ENCODE peak calls at places on chromosomes 12 and 14, in ten cellular contexts. X is ovary; C is cardiac muscle cell; E is uterus; O is mucosa of descending colon; G is H1; N is heart left ventricle; L is mammary epithelial cell; F is iPS DF 6.9; S is CD8-positive, alpha-beta T cell. M is an unnamed sample. For H3K9me3, the result is how much of the 10 kb centered on the place peaks cover.

GRCh38 chr12:95574799-95575452 is 23.6 kb upstream of the USP44 start:
- DNase-seq in S (no peak), O (no peak), C (peak), X (no peak), G (no peak), F (no peak), L (peak), E (no peak), N (no peak), M (no peak)

GRCh38 chr12:49807991-49808580 is 20.1 kb downstream of the NCKAP5L start:
- DNase-seq in G (no peak), F (no peak), L (no peak), S (no peak), E (no peak), O (no peak), C (no peak), X (no peak), N (no peak), M (no peak)

GRCh38 chr12:981956-982355 is 9.1 kb upstream of the ERC1 start:
- DNase-seq in E (no peak), L (no peak), F (no peak), S (no peak), N (no peak), G (no peak), C (no peak), O (no peak), X (no peak), M (no peak)

GRCh38 chr14:92040431-92041040 is 677 bp upstream of the TRIP11 start:
- DNase-seq in C (peak), X (no peak), S (no peak), L (peak), G (no peak), E (no peak), F (no peak), N (no peak), O (no peak), M (no peak)

GRCh38 chr12:102596016-102596415 is 115.7 kb upstream of the IGF1 start:
- DNase-seq in F (no peak), E (no peak), L (no peak), G (no peak), C (no peak), X (no peak), N (no peak), S (no peak), O (no peak), M (no peak)

GRCh38 chr12:8590842-8591545 is 21.7 kb downstream of the AICDA start:
- DNase-seq in G (no peak), X (no peak), S (no peak), C (no peak), N (no peak), O (no peak), L (peak), E (no peak), F (no peak), M (no peak)

GRCh38 chr12:5246196-5246595 is 185.7 kb upstream of the NTF3 start:
- DNase-seq in O (no peak), L (no peak), C (no peak), S (no peak), X (no peak), N (no peak), F (peak), E (no peak), G (peak), M (no peak)

GRCh38 chr12:41527529-41528116 is 339.5 kb downstream of the PDZRN4 start:
- DNase-seq in S (no peak), E (no peak), N (no peak), X (no peak), O (no peak), G (no peak), F (no peak), L (no peak), C (no peak), M (no peak)

GRCh38 chr12:133124674-133125073 is 5.4 kb downstream of the ZNF891 start:
- DNase-seq in F (no peak), X (no peak), G (no peak), S (no peak), N (no peak), L (no peak), C (no peak), E (no peak), O (no peak), M (no peak)
- H3K9me3 ChIP-seq in F (under half), X (half or more), G (half or more), S (half or more), N (half or more), L (half or more), C (under half), E (under half), O (half or more), M (half or more)

DNA sequence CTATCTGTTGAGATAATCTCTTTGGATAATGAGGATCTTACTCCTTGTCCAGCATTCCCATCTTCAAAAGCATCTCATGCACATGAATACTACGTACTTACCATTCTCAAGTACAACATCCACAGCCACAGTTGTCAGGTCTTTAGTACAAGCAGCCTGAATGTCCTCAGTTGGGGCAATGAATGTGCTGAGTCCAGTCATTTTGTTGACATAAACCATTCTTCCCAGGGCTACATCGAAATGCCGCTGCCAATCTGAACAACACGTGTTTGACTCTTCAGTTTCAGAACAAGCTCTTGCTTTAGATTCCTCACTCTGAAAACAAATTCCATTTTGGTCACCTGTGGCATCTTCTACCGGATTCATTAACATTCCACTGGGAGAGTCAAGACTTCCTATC is 5.0 kb downstream of the MLH3 start:
- DNase-seq in X (no peak), G (no peak), O (no peak), L (no peak), F (no peak), S (no peak), E (no peak), N (no peak), C (no peak), M (no peak)
- H3K9me3 ChIP-seq in X (under half), G (under half), O (under half), L (under half), F (under half), S (under half), E (under half), N (under half), C (under half), M (under half)

GRCh38 chr14:106657460-106657859 is 1131.1 kb downstream of the TMEM121 start:
- DNase-seq in E (no peak), L (no peak), G (no peak), O (no peak), S (no peak), C (no peak), N (no peak), F (no peak), X (no peak), M (no peak)
- H3K9me3 ChIP-seq in E (under half), L (under half), G (under half), O (under half), S (under half), C (under half), N (under half), F (under half), X (under half), M (under half)

DNA sequence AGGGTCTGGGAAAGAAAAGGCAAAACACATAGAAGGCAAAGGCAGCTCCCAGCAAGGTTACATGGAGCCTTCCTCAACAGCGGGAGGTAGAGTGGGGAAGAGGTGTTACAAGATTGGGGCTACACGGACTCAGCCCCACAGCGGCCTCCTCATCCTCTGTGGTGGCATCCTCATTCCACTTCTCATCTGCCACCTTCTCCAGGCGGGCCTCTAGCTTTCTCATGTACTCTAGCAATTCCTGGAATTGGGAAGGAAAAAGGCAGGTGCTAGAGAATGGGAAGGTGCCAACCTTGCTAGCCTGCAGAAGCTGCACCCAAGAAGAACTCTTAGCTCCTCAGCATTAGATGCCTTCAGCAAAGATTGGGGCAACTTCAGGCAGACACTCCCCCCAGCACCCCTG is 13.2 kb downstream of the CALCOCO1 start:
- DNase-seq in N (no peak), O (no peak), G (no peak), S (no peak), X (no peak), L (no peak), F (no peak), C (no peak), E (no peak), M (no peak)
- H3K9me3 ChIP-seq in N (under half), O (under half), G (under half), S (under half), X (under half), L (under half), F (under half), C (under half), E (under half), M (under half)

DNA sequence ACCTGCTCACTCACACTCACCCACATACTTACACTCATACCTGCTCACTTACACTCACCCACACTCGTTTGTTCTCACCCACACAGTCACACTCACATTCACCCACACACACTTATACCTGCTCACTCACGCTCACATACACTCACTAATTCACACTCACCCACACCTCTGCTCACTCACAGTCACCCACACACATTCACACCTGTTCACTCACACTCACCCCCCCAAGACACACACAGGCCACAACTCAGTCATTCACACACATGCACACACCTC is 436.2 kb downstream of the BCL11B start:
- DNase-seq in L (no peak), F (no peak), N (no peak), X (no peak), O (no peak), S (no peak), E (no peak), C (no peak), G (no peak), M (no peak)
- H3K9me3 ChIP-seq in L (under half), F (under half), N (under half), X (under half), O (under half), S (under half), E (under half), C (under half), G (under half), M (under half)

DNA sequence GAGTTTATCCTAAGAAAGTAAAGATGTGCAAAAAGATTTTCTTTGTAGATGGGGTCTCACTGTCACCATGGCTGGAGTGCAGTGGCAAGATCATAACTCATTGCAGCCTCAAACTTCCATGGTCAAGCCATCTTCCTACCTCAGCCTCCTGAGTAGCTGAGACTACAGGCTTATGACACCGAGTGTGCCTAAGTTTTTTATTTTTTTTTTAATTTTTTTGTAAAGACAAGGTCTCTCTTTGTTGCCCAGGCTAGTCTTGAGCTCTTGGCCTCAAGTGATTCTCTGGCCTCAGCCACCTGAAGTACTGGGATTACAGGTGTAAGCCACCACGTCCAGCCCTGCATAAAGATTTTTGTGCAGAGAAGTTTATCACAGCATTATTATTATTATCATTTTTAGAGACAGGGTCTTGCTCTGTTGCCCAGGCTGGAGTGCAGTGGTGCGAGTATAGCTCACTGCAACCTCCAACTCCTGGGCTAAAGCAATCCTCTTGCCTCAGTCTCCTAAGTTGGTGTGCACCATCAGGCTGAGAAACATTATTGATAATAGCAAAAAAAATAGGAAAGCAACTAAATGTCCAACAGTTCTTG is 19.3 kb upstream of the MDM2 start:
- DNase-seq in G (no peak), C (no peak), N (no peak), E (no peak), F (no peak), L (no peak), X (no peak), S (no peak), O (no peak), M (no peak)
- H3K9me3 ChIP-seq in G (under half), C (under half), N (under half), E (under half), F (under half), L (under half), X (under half), S (under half), O (under half), M (under half)

DNA sequence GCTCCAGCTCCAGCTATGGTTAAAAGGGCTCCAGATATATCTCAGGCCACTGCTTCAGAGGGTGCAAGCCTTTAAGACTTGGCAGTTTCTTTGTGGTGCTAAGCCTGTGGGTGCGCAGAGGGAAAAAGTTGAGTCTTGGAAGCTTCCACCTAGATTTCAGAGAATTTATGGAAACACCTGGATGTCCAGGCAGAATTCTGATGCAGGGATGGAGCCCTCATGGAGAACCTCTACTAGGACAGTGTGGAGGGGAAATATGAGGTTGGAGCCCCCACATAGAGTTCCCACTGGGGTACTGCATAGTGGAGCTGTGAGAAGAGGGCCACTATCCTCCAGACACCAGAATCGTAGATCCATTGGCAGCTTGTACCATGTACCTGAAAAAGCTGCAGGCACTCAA is 69.9 kb downstream of the SDR9C7 start:
- DNase-seq in C (no peak), G (no peak), S (no peak), N (no peak), E (no peak), X (no peak), O (no peak), L (no peak), F (no peak), M (no peak)
- H3K9me3 ChIP-seq in C (under half), G (half or more), S (under half), N (under half), E (under half), X (under half), O (half or more), L (under half), F (under half), M (under half)

DNA sequence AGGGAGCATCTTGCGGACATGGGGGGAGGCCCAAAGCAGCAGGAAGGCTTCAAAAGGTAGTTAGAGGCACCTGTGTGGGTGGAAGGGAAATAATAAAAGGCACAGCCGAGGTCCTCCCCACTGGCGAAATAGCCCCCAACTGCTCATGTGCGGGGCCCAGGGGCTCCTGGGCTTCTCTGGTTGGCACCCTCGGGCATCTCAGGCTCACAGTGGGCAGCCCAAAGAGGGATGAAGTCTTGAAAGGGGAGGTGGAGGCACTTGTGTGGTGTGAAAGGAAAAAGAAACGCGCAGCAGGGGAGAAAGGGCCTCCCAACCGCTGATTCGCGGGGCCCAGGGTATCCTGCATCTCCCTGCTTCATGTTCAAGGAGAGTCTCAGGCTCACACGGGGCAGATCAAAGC is 579.4 kb downstream of the ALG10 start:
- DNase-seq in E (no peak), O (peak), S (no peak), L (no peak), N (no peak), F (no peak), G (no peak), X (no peak), C (no peak), M (no peak)
- H3K9me3 ChIP-seq in E (under half), O (half or more), S (under half), L (under half), N (under half), F (half or more), G (half or more), X (under half), C (under half), M (under half)

DNA sequence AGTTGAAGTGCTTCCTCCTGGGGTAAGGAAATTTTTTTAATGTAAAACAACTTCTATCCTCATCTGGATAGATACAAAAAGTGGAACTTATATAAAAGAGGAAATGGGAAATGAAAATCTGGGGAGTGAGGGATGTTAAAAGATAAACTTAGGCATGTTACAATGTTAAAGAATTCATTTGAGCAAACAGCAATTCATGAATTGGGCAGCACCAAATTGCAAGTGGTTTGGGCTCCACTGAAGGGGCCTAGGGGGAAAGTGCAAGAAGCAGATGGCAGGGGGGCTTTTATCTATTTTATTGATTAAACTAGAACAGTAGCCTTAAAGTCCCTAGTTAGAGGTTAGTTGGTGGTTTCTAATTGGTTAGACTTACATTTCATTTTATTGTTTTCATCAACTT is 118.1 kb upstream of the NAP1L1 start:
- DNase-seq in F (no peak), N (no peak), X (no peak), L (no peak), G (no peak), E (no peak), S (no peak), C (no peak), O (no peak), M (no peak)
- H3K9me3 ChIP-seq in F (under half), N (under half), X (under half), L (under half), G (under half), E (under half), S (under half), C (under half), O (under half), M (under half)